ENCODE peak calls at places on chromosomes 2 and 18, in eight cellular contexts. One of them, this sample, is unnamed.

GRCh38 chr2:66985901-66986300 is 411.2 kb upstream of the ETAA1 start:
- DNase-seq in cardiac fibroblast: no peak
- DNase-seq in HFF-Myc: no peak
- DNase-seq in fibroblast of mammary gland: no peak
- DNase-seq in cardiac muscle cell: peak; percentile 29
- DNase-seq in coronary artery: no peak
- DNase-seq in WERI-Rb-1: no peak
- DNase-seq in brain microvascular endothelial cell: no peak
- DNase-seq in this sample: no peak

GRCh38 chr2:217366246-217366645 is 506.4 kb upstream of the TNP1 start:
- DNase-seq in cardiac muscle cell: no peak
- DNase-seq in brain microvascular endothelial cell: peak; percentile 20
- DNase-seq in WERI-Rb-1: no peak
- DNase-seq in cardiac fibroblast: no peak
- DNase-seq in HFF-Myc: no peak
- DNase-seq in fibroblast of mammary gland: no peak
- DNase-seq in coronary artery: no peak
- DNase-seq in this sample: no peak

GRCh38 chr18:32093106-32093511 is 1.4 kb downstream of the RNF138 start:
- DNase-seq in coronary artery: peak; percentile 79
- DNase-seq in HFF-Myc: no peak
- DNase-seq in cardiac muscle cell: peak; percentile 63
- DNase-seq in fibroblast of mammary gland: peak; percentile 56
- DNase-seq in WERI-Rb-1: peak; percentile 23
- DNase-seq in brain microvascular endothelial cell: peak; percentile 37
- DNase-seq in cardiac fibroblast: peak; percentile 67
- DNase-seq in this sample: no peak

GRCh38 chr18:35378206-35378795 is 1.2 kb upstream of the ZNF396 start:
- DNase-seq in HFF-Myc: no peak
- DNase-seq in coronary artery: no peak
- DNase-seq in WERI-Rb-1: no peak
- DNase-seq in cardiac muscle cell: peak; percentile 25
- DNase-seq in cardiac fibroblast: peak; percentile 20
- DNase-seq in fibroblast of mammary gland: peak; percentile 38
- DNase-seq in brain microvascular endothelial cell: no peak
- DNase-seq in this sample: no peak

GRCh38 chr2:175930504-175930903 is 71.6 kb downstream of the LNPK start:
- DNase-seq in HFF-Myc: no peak
- DNase-seq in cardiac fibroblast: peak; percentile 18
- DNase-seq in coronary artery: no peak
- DNase-seq in brain microvascular endothelial cell: no peak
- DNase-seq in cardiac muscle cell: peak; percentile 17
- DNase-seq in WERI-Rb-1: no peak
- DNase-seq in fibroblast of mammary gland: peak; percentile 40
- DNase-seq in this sample: no peak

GRCh38 chr2:32250290-32250689 is 14.4 kb downstream of the NLRC4 start:
- DNase-seq in cardiac fibroblast: no peak
- DNase-seq in brain microvascular endothelial cell: no peak
- DNase-seq in HFF-Myc: no peak
- DNase-seq in cardiac muscle cell: no peak
- DNase-seq in coronary artery: no peak
- DNase-seq in WERI-Rb-1: no peak
- DNase-seq in fibroblast of mammary gland: no peak
- DNase-seq in this sample: no peak

GRCh38 chr2:161237397-161238263 is 70.6 kb upstream of the PSMD14 start:
- DNase-seq in cardiac fibroblast: peak; percentile 43
- DNase-seq in WERI-Rb-1: peak; percentile 89
- DNase-seq in brain microvascular endothelial cell: no peak
- DNase-seq in cardiac muscle cell: peak; percentile 58
- DNase-seq in coronary artery: peak; percentile 74
- DNase-seq in HFF-Myc: no peak
- DNase-seq in fibroblast of mammary gland: peak; percentile 54
- DNase-seq in this sample: peak; percentile 8

GRCh38 chr18:62505669-62506494 is 16.9 kb upstream of the ZCCHC2 start:
- DNase-seq in coronary artery: no peak
- DNase-seq in HFF-Myc: no peak
- DNase-seq in cardiac muscle cell: no peak
- DNase-seq in WERI-Rb-1: no peak
- DNase-seq in fibroblast of mammary gland: no peak
- DNase-seq in brain microvascular endothelial cell: no peak
- DNase-seq in cardiac fibroblast: peak; percentile 16
- DNase-seq in this sample: no peak

GRCh38 chr18:65754121-65754520 is 3.3 kb downstream of the CDH7 start:
- DNase-seq in WERI-Rb-1: no peak
- DNase-seq in coronary artery: no peak
- DNase-seq in cardiac muscle cell: no peak
- DNase-seq in brain microvascular endothelial cell: peak; percentile 11
- DNase-seq in fibroblast of mammary gland: no peak
- DNase-seq in cardiac fibroblast: no peak
- DNase-seq in HFF-Myc: no peak
- DNase-seq in this sample: no peak

GRCh38 chr18:2853926-2854664 is 7.3 kb downstream of the EMILIN2 start:
- DNase-seq in cardiac muscle cell: peak; percentile 23
- DNase-seq in cardiac fibroblast: peak; percentile 28
- DNase-seq in brain microvascular endothelial cell: no peak
- DNase-seq in coronary artery: no peak
- DNase-seq in WERI-Rb-1: peak; percentile 84
- DNase-seq in HFF-Myc: no peak
- DNase-seq in fibroblast of mammary gland: no peak
- DNase-seq in this sample: no peak

GRCh38 chr2:99422599-99422998 is 67.2 kb downstream of the REV1 start:
- DNase-seq in brain microvascular endothelial cell: no peak
- DNase-seq in fibroblast of mammary gland: no peak
- DNase-seq in coronary artery: no peak
- DNase-seq in cardiac fibroblast: no peak
- DNase-seq in HFF-Myc: no peak
- DNase-seq in WERI-Rb-1: no peak
- DNase-seq in cardiac muscle cell: no peak
- DNase-seq in this sample: no peak

GRCh38 chr2:143477724-143478443 is 348.7 kb downstream of the ARHGAP15 start:
- DNase-seq in coronary artery: no peak
- DNase-seq in cardiac fibroblast: no peak
- DNase-seq in HFF-Myc: no peak
- DNase-seq in cardiac muscle cell: no peak
- DNase-seq in WERI-Rb-1: no peak
- DNase-seq in fibroblast of mammary gland: no peak
- DNase-seq in brain microvascular endothelial cell: no peak
- DNase-seq in this sample: no peak

GRCh38 chr2:15731213-15731888 is 139.7 kb downstream of the DDX1 start:
- DNase-seq in WERI-Rb-1: no peak
- DNase-seq in brain microvascular endothelial cell: no peak
- DNase-seq in fibroblast of mammary gland: no peak
- DNase-seq in coronary artery: peak; percentile 41
- DNase-seq in HFF-Myc: no peak
- DNase-seq in cardiac fibroblast: no peak
- DNase-seq in cardiac muscle cell: no peak
- DNase-seq in this sample: no peak

GRCh38 chr2:201218780-201219179 is 35.8 kb downstream of the CASP10 start:
- DNase-seq in WERI-Rb-1: no peak
- DNase-seq in brain microvascular endothelial cell: peak; percentile 22
- DNase-seq in HFF-Myc: no peak
- DNase-seq in cardiac muscle cell: no peak
- DNase-seq in cardiac fibroblast: no peak
- DNase-seq in coronary artery: no peak
- DNase-seq in fibroblast of mammary gland: peak; percentile 40
- DNase-seq in this sample: no peak

GRCh38 chr2:230793573-230794359 is 71.0 kb upstream of the ITM2C start:
- DNase-seq in HFF-Myc: peak; percentile 99
- DNase-seq in cardiac fibroblast: peak; percentile 97
- DNase-seq in brain microvascular endothelial cell: peak; percentile 99
- DNase-seq in WERI-Rb-1: no peak
- DNase-seq in cardiac muscle cell: peak; percentile 98
- DNase-seq in fibroblast of mammary gland: peak; percentile 100
- DNase-seq in coronary artery: peak; percentile 83
- DNase-seq in this sample: peak; percentile 98

GRCh38 chr2:219631925-219632757 is 4.7 kb downstream of the SLC4A3 start:
- DNase-seq in cardiac muscle cell: no peak
- DNase-seq in WERI-Rb-1: no peak
- DNase-seq in HFF-Myc: no peak
- DNase-seq in brain microvascular endothelial cell: no peak
- DNase-seq in coronary artery: peak; percentile 46
- DNase-seq in cardiac fibroblast: no peak
- DNase-seq in fibroblast of mammary gland: no peak
- DNase-seq in this sample: no peak

GRCh38 chr2:219631406-219631891 is 4.0 kb downstream of the SLC4A3 start:
- DNase-seq in brain microvascular endothelial cell: no peak
- DNase-seq in fibroblast of mammary gland: no peak
- DNase-seq in coronary artery: peak; percentile 63
- DNase-seq in cardiac muscle cell: no peak
- DNase-seq in WERI-Rb-1: no peak
- DNase-seq in cardiac fibroblast: no peak
- DNase-seq in HFF-Myc: no peak
- DNase-seq in this sample: no peak

GRCh38 chr2:219633276-219634065 is 6.0 kb downstream of the SLC4A3 start:
- DNase-seq in brain microvascular endothelial cell: no peak
- DNase-seq in fibroblast of mammary gland: no peak
- DNase-seq in HFF-Myc: no peak
- DNase-seq in coronary artery: peak; percentile 59
- DNase-seq in cardiac fibroblast: no peak
- DNase-seq in WERI-Rb-1: no peak
- DNase-seq in cardiac muscle cell: no peak
- DNase-seq in this sample: no peak

GRCh38 chr2:219634171-219634940 is 6.9 kb downstream of the SLC4A3 start:
- DNase-seq in coronary artery: peak; percentile 52
- DNase-seq in cardiac muscle cell: no peak
- DNase-seq in WERI-Rb-1: no peak
- DNase-seq in fibroblast of mammary gland: no peak
- DNase-seq in HFF-Myc: no peak
- DNase-seq in brain microvascular endothelial cell: no peak
- DNase-seq in cardiac fibroblast: no peak
- DNase-seq in this sample: no peak

DNA sequence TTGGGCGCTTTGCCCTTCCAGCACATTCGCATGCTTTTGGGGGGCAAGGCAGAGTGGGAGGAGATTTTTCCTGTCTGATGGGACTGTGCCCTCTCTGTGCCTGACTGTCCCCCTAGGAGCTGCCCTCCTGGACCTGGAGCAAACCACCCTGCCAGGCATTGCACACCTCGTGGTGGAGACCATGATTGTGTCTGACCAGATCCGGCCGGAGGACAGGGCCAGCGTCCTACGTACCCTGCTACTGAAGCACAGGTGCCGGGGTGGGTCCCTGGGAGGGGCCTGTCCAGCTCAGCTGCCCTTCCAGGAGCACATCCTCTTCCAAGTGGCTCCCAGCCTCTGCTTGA is 5.3 kb downstream of the SLC4A3 start:
- DNase-seq in cardiac fibroblast: no peak
- DNase-seq in fibroblast of mammary gland: no peak
- DNase-seq in cardiac muscle cell: no peak
- DNase-seq in HFF-Myc: no peak
- DNase-seq in coronary artery: no peak
- DNase-seq in brain microvascular endothelial cell: no peak
- DNase-seq in WERI-Rb-1: no peak
- DNase-seq in this sample: no peak
- H3K4me3 ChIP-seq in cardiac fibroblast: no peak overlapping the region
- H3K4me3 ChIP-seq in fibroblast of mammary gland: no peak overlapping the region
- H3K4me3 ChIP-seq in cardiac muscle cell: no peak overlapping the region
- H3K4me3 ChIP-seq in HFF-Myc: no peak overlapping the region
- H3K4me3 ChIP-seq in coronary artery: no peak overlapping the region
- H3K4me3 ChIP-seq in brain microvascular endothelial cell: no peak overlapping the region
- H3K4me3 ChIP-seq in WERI-Rb-1: no peak overlapping the region
- H3K4me3 ChIP-seq in this sample: no peak overlapping the region

GRCh38 chr2:290090-290722 is 2.3 kb upstream of the ALKAL2 start:
- DNase-seq in cardiac fibroblast: peak; percentile 84
- DNase-seq in HFF-Myc: peak; percentile 21
- DNase-seq in cardiac muscle cell: peak; percentile 83
- DNase-seq in brain microvascular endothelial cell: peak; percentile 61
- DNase-seq in WERI-Rb-1: peak; percentile 88
- DNase-seq in coronary artery: peak; percentile 75
- DNase-seq in fibroblast of mammary gland: peak; percentile 74
- DNase-seq in this sample: no peak
- TF ChIP-seq CTCF in cardiac fibroblast: peak; percentile 83
- TF ChIP-seq CTCF in HFF-Myc: peak; percentile 85
- TF ChIP-seq CTCF in cardiac muscle cell: peak; percentile 91
- TF ChIP-seq CTCF in brain microvascular endothelial cell: peak; percentile 90
- TF ChIP-seq CTCF in WERI-Rb-1: peak; percentile 89
- TF ChIP-seq CTCF in coronary artery: peak; percentile 35
- TF ChIP-seq CTCF in fibroblast of mammary gland: peak; percentile 75
- TF ChIP-seq CTCF in this sample: peak; percentile 93

DNA sequence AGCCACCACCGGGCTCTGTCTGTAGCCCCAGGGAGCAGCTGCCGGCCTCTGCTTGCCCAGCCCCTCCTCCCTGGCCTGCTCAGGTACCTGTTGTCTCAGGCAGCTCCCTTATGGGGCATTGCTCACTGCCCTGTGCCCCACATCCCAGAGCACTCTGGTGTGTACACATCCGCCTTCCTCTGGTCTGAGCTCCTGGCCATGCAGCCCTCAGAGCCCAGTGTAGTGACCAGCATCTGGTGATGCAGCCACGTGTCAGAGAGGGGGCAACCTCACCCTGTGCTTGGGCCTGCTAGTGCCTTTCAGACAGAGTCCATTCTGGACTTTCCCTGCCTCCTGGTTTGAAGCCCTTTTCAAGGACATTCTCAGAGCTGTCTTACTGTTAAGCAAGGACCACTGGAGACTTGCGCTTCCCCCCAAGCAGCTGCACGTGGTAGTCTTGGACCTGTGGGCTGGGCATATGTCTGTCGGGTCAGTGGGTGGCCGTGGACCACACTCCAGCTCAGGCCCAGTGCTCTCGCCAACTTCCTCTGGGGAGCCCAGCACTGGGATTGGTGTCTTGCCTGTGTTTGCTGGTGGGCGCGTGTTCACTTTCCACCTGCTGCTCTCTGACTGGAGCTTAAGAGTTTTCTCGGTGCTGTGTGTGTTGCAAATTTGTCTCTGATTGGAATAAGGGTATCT is 30.7 kb downstream of the DGKD start:
- DNase-seq in cardiac muscle cell: no peak
- DNase-seq in cardiac fibroblast: no peak
- DNase-seq in fibroblast of mammary gland: no peak
- DNase-seq in WERI-Rb-1: no peak
- DNase-seq in HFF-Myc: no peak
- DNase-seq in brain microvascular endothelial cell: no peak
- DNase-seq in coronary artery: no peak
- DNase-seq in this sample: no peak
- H3K4me3 ChIP-seq in cardiac muscle cell: no peak overlapping the region
- H3K4me3 ChIP-seq in cardiac fibroblast: no peak overlapping the region
- H3K4me3 ChIP-seq in fibroblast of mammary gland: no peak overlapping the region
- H3K4me3 ChIP-seq in WERI-Rb-1: no peak overlapping the region
- H3K4me3 ChIP-seq in HFF-Myc: no peak overlapping the region
- H3K4me3 ChIP-seq in brain microvascular endothelial cell: no peak overlapping the region
- H3K4me3 ChIP-seq in coronary artery: no peak overlapping the region
- H3K4me3 ChIP-seq in this sample: no peak overlapping the region

DNA sequence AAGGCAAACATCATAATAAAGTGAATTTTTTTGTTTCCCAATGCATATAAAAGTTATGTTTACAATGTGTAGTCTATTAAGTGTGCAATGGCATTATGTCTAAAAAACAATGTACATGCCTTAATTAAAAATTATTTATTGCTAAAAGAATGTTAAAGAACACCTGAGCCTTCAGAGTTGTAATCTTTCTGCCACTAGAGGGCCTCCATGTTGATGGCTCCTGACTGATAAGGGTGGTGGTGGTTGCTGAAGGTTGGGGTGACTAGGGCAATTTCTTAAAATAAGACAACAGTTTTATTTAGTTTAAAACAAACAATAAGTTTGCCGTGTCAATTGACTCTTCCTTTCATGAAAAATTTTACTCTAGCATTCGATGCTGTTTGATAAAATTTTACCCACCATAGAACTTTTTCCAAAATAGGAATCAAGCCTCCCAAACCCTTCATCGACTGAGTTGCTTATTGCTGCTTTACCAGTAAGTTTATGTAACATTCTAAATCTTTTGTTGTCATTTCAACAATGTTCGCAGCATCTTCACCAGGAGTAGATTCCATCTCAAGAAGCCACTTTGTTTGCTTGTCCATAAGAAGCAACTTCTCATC is 32.3 kb downstream of the MAP3K2 start:
- DNase-seq in cardiac muscle cell: no peak
- DNase-seq in fibroblast of mammary gland: peak; percentile 27
- DNase-seq in cardiac fibroblast: no peak
- DNase-seq in WERI-Rb-1: peak; percentile 11
- DNase-seq in brain microvascular endothelial cell: no peak
- DNase-seq in coronary artery: no peak
- DNase-seq in HFF-Myc: no peak
- DNase-seq in this sample: no peak
- TF ChIP-seq CTCF in cardiac muscle cell: peak; percentile 44
- TF ChIP-seq CTCF in fibroblast of mammary gland: peak; percentile 62
- TF ChIP-seq CTCF in cardiac fibroblast: peak; percentile 56
- TF ChIP-seq CTCF in WERI-Rb-1: peak; percentile 53
- TF ChIP-seq CTCF in brain microvascular endothelial cell: peak; percentile 79
- TF ChIP-seq CTCF in coronary artery: no peak
- TF ChIP-seq CTCF in HFF-Myc: peak; percentile 63
- TF ChIP-seq CTCF in this sample: peak; percentile 58

This sample was measured in BJ.